ENCODE peak calls at places on chromosomes 6 and 20, in six cellular contexts. U is RWPE1, Y is substantia nigra, Q is bronchial epithelial cell, G is ovary, I is Panc1. S is an unnamed sample.

GRCh38 chr20:40571625-40572024 is 117.4 kb downstream of the MAFB start:
- DNase-seq in I (no peak), Q (no peak), G (no peak), U (no peak), Y (no peak), S (no peak)

GRCh38 chr6:155262655-155263054 is 1.2 kb upstream of the CLDN20 start:
- DNase-seq in I (no peak), Q (no peak), G (no peak), U (no peak), Y (no peak), S (no peak)

GRCh38 chr6:33904050-33904827 is 100.4 kb upstream of the MLN start:
- DNase-seq in U (no peak), Q (no peak), Y (peak), I (no peak), G (no peak), S (no peak)

GRCh38 chr20:48657426-48658197 is 170.2 kb downstream of the PREX1 start:
- DNase-seq in I (peak), G (peak), Y (peak), Q (peak), U (peak), S (peak)

GRCh38 chr20:50676888-50677287 is 14.5 kb downstream of the RIPOR3 start:
- DNase-seq in Y (no peak), U (no peak), G (no peak), I (no peak), Q (no peak), S (no peak)

GRCh38 chr6:54717849-54718455 is 128.6 kb upstream of the FAM83B start:
- DNase-seq in G (no peak), I (peak), Y (peak), Q (peak), U (peak), S (peak)

GRCh38 chr6:111559193-111560097 is 46.2 kb downstream of the TRAF3IP2 start:
- DNase-seq in Y (no peak), Q (no peak), U (no peak), I (no peak), G (peak), S (no peak)

GRCh38 chr20:51862796-51863195 is 60.5 kb upstream of the SALL4 start:
- DNase-seq in G (no peak), Q (no peak), I (no peak), U (no peak), Y (no peak), S (no peak)

GRCh38 chr6:106051241-106051640 is 34.9 kb upstream of the PRDM1 start:
- DNase-seq in I (no peak), Q (no peak), Y (no peak), G (no peak), U (no peak), S (no peak)

GRCh38 chr6:105526198-105526872 is 123.5 kb upstream of the PREP start:
- DNase-seq in I (no peak), G (no peak), Y (no peak), U (no peak), Q (peak), S (no peak)